ENCODE peak calls at places on chromosomes 3 and 15, in seven cellular contexts. G is choroid plexus epithelial cell; F is GM10248; D is foreskin keratinocyte; B is tibial artery; E is CD8-positive, alpha-beta T cell; K is spleen. J is an unnamed sample.

GRCh38 chr3:41163399-41163798 is 35.9 kb upstream of the CTNNB1 start:
- DNase-seq in B (no peak), K (no peak), F (no peak), D (no peak), G (peak), E (no peak), J (no peak)

GRCh38 chr3:78875851-78876250 is 891.9 kb downstream of the ROBO1 start:
- DNase-seq in K (no peak), F (no peak), B (no peak), D (peak), G (peak), E (no peak), J (no peak)

GRCh38 chr15:99976811-99977271 is 243.6 kb upstream of the LYSMD4 start:
- DNase-seq in E (no peak), B (no peak), K (no peak), D (peak), F (no peak), G (peak), J (no peak)

GRCh38 chr15:78083186-78083585 is 5.7 kb upstream of the TBC1D2B start:
- DNase-seq in D (no peak), B (peak), F (no peak), K (no peak), G (no peak), E (no peak), J (no peak)

GRCh38 chr3:25664066-25664809 is 469 bp downstream of the TOP2B start:
- DNase-seq in F (peak), E (peak), B (peak), K (peak), G (peak), D (no peak), J (peak)

GRCh38 chr3:32296251-32297204 is 58.0 kb downstream of the CMTM8 start:
- DNase-seq in D (peak), E (peak), G (peak), B (peak), K (peak), F (peak), J (peak)

GRCh38 chr15:75188499-75188898 is 13.2 kb upstream of the C15orf39 start:
- DNase-seq in E (no peak), F (no peak), K (no peak), B (no peak), D (no peak), G (no peak), J (no peak)

GRCh38 chr15:90119367-90119766 is 17.1 kb upstream of the IDH2 start:
- DNase-seq in G (no peak), E (no peak), F (no peak), K (no peak), D (no peak), B (no peak), J (no peak)

GRCh38 chr3:106428565-106428994 is 559.8 kb upstream of the CBLB start:
- DNase-seq in B (no peak), G (peak), K (no peak), F (no peak), D (peak), E (no peak), J (no peak)

GRCh38 chr3:108472011-108472591 is 38.3 kb downstream of the MYH15 start:
- DNase-seq in F (no peak), D (peak), G (peak), K (no peak), B (no peak), E (no peak), J (no peak)

GRCh38 chr3:16067837-16068471 is 106.5 kb upstream of the GALNT15 start:
- DNase-seq in K (no peak), D (peak), F (no peak), E (no peak), G (no peak), B (no peak), J (no peak)

GRCh38 chr15:83098079-83098478 is 9.4 kb upstream of the TM6SF1 start:
- DNase-seq in B (no peak), G (no peak), K (no peak), E (no peak), F (no peak), D (no peak), J (no peak)

GRCh38 chr3:197901626-197902025 is 48.4 kb upstream of the RPL35A start:
- DNase-seq in G (no peak), K (no peak), E (no peak), D (no peak), F (no peak), B (no peak), J (no peak)

GRCh38 chr3:62229908-62230307 is 143.4 kb downstream of the FEZF2 start:
- DNase-seq in D (peak), F (no peak), K (no peak), B (no peak), G (peak), E (no peak), J (no peak)

GRCh38 chr3:9081201-9081818 is 118.0 kb upstream of the RAD18 start:
- DNase-seq in G (no peak), F (no peak), E (no peak), B (no peak), D (no peak), K (no peak), J (no peak)

GRCh38 chr3:9076985-9077384 is 113.7 kb upstream of the RAD18 start:
- DNase-seq in E (no peak), D (no peak), G (no peak), F (no peak), K (no peak), B (no peak), J (no peak)

GRCh38 chr3:9078561-9079240 is 115.4 kb upstream of the RAD18 start:
- DNase-seq in G (peak), B (no peak), E (no peak), F (no peak), D (no peak), K (no peak), J (no peak)

GRCh38 chr3:9080165-9080564 is 116.9 kb upstream of the RAD18 start:
- DNase-seq in G (peak), K (no peak), E (no peak), D (peak), F (no peak), B (no peak), J (no peak)

DNA sequence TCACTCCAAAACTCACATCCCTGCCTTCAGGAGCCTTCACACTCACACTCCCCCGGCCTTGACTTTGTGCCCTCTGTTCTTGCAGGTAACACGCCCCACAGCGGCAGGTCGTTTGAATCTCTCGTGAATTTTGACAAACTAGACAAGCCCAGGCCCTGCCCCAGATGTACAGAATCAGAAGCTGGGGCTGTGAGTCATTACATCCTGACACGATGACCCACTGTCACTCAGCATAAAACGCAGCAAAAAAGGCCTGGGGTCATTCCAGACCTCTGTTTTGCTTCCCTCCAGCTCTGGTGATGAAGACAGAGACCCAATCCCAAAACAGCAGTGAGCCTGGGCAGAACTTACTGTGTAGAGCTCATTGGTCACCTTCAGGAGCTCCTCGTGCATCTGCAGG is 116.4 kb upstream of the RAD18 start:
- DNase-seq in E (no peak), K (no peak), D (peak), G (peak), F (no peak), B (no peak), J (no peak)
- TF ChIP-seq CTCF in E (no peak), K (no peak), D (peak), G (no peak), F (no peak), B (no peak), J (no peak)

GRCh38 chr3:193563999-193564398 is 9.3 kb upstream of the ATP13A4 start:
- DNase-seq in K (no peak), D (no peak), E (no peak), F (no peak), B (no peak), G (peak), J (no peak)
- TF ChIP-seq CTCF in K (no peak), D (peak), E (no peak), F (no peak), B (no peak), G (peak), J (peak)

DNA sequence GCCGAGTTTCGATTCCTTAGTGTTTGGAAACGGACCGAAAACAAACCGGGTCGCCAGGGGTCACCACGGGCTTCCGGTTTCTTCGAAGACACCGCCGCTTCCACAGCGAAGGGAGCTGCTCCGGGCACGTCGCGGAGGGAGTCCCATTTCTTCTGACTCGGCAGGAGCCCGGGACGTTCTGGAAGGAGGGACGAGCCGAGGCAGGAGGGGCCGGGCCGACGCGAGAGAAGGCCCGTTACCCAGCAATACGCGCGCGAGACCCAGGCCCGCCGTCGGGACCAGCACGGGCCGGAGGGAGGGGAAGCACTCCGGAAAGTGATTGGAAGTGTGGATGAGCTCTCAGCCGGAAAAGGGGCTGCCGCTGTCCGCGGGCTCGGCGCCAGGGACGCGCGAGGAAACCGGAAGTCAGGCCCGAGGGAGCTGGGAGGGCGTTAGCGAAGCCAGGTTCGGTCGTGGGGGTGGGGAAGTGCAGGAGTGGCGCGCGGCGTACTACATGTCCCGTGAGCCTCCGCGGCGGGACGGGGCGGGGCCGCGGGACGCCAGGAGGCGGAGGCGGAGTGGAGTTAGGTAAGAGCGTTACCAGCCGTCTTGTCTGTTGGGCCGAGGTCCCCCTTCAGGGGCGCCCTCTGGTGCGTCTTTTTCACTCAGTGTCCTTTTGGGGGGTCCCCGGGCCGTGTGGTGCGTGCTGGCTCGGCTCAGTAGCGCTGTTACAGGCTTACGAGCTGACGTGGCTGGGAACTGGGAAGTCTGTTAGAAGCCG is at the start of the genes AZI2 and ZCWPW2:
- DNase-seq in G (peak), K (peak), D (peak), F (peak), B (peak), E (peak), J (peak)
- TF ChIP-seq CTCF in G (no peak), K (no peak), D (no peak), F (peak), B (peak), E (no peak), J (peak)

GRCh38 chr15:35648941-35649340 is 103.0 kb upstream of the DPH6 start:
- DNase-seq in E (no peak), F (no peak), B (no peak), D (no peak), K (no peak), G (no peak), J (no peak)

GRCh38 chr15:35649575-35649974 is 103.6 kb upstream of the DPH6 start:
- DNase-seq in D (no peak), G (no peak), E (no peak), K (no peak), B (no peak), F (no peak), J (no peak)

DNA sequence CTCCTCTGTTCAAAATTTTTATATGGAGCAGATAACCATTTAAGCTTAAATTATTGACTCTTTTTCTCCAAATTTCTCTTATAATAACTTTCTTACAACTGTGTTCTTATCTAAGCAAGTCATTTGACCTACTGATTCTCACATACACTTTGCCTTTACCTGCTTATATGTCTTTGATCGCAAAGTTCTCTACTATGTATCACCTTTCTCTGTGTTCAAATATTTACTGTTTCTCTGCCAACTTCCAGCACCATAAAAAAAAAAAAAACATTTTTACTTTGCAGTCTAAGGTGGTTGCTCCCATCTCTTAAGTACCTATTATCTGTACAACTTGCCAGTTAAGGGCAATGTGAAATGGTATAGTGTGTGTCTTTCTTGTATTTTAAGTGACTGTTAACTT is 100.8 kb upstream of the DPH6 start:
- DNase-seq in F (no peak), B (no peak), G (no peak), E (no peak), D (no peak), K (no peak), J (no peak)
- TF ChIP-seq CTCF in F (no peak), B (no peak), G (no peak), E (no peak), D (no peak), K (no peak), J (no peak)

GRCh38 chr3:187473778-187474406 is 105.7 kb downstream of the RTP4 start:
- DNase-seq in D (peak), E (no peak), F (no peak), B (no peak), K (no peak), G (peak), J (no peak)
- TF ChIP-seq CTCF in D (no peak), E (no peak), F (no peak), B (no peak), K (no peak), G (no peak), J (no peak)

GRCh38 chr3:187616307-187616939 is 53.8 kb downstream of the SST start:
- DNase-seq in E (peak), K (no peak), G (peak), F (peak), B (no peak), D (peak), J (peak)
- TF ChIP-seq CTCF in E (peak), K (peak), G (peak), F (peak), B (peak), D (peak), J (peak)

J was measured in GM13976.